ENCODE peak calls at places on chromosomes 4 and X, in four cellular contexts. H is tibial artery, P is BE2C, E is suprapubic skin. F is an unnamed sample.

GRCh38 chr4:151417766-151418376 is 8.9 kb downstream of the FHIP1A start:
- DNase-seq in H (no peak), P (no peak), E (no peak), F (no peak)

GRCh38 chrX:151153086-151153485 is 23.3 kb upstream of the GPR50 start:
- DNase-seq in H (no peak), P (peak), E (no peak), F (no peak)

GRCh38 chr4:71634364-71634763 is 149.5 kb downstream of the GC start:
- DNase-seq in H (no peak), P (no peak), E (no peak), F (no peak)

GRCh38 chr4:186725422-186726149 is 1.9 kb upstream of the FAT1 start:
- DNase-seq in H (peak), P (peak), E (peak), F (peak)

GRCh38 chrX:15233416-15234015 is 36.4 kb downstream of the ASB9 start:
- DNase-seq in H (no peak), P (no peak), E (no peak), F (no peak)

GRCh38 chrX:136154998-136155397 is 7.7 kb downstream of the FHL1 start:
- DNase-seq in H (no peak), P (no peak), E (no peak), F (no peak)

GRCh38 chr4:185825737-185826136 is 13.7 kb upstream of the SORBS2 start:
- DNase-seq in H (no peak), P (no peak), E (no peak), F (no peak)

GRCh38 chr4:148914301-148914700 is 472.1 kb upstream of the NR3C2 start:
- DNase-seq in H (no peak), P (no peak), E (no peak), F (no peak)

GRCh38 chr4:38177035-38177791 is 217.0 kb downstream of the PTTG2 start:
- DNase-seq in H (peak), P (no peak), E (no peak), F (no peak)

GRCh38 chrX:22314692-22315091 is 42.0 kb downstream of the CBLL2 start:
- DNase-seq in H (no peak), P (no peak), E (no peak), F (no peak)

GRCh38 chr4:151667025-151667424 is 93.8 kb downstream of the GATB start:
- DNase-seq in H (no peak), P (no peak), E (no peak), F (peak)

GRCh38 chr4:39043058-39043696 is 11.0 kb upstream of the TMEM156 start:
- DNase-seq in H (no peak), P (no peak), E (no peak), F (no peak)

GRCh38 chrX:13179100-13179499 is 134.7 kb upstream of the FAM9C start:
- DNase-seq in H (no peak), P (no peak), E (no peak), F (no peak)

GRCh38 chrX:77087529-77088169 is 359.5 kb upstream of the FGF16 start:
- DNase-seq in H (peak), P (no peak), E (no peak), F (peak)

GRCh38 chr4:123783936-123784335 is 387.3 kb downstream of the SPRY1 start:
- DNase-seq in H (no peak), P (no peak), E (no peak), F (no peak)

GRCh38 chr4:40395908-40396806 is 61.0 kb downstream of the CHRNA9 start:
- DNase-seq in H (no peak), P (peak), E (peak), F (peak)

GRCh38 chrX:116298956-116299355 is 128.4 kb downstream of the AGTR2 start:
- DNase-seq in H (no peak), P (no peak), E (no peak), F (no peak)

GRCh38 chrX:10326578-10326977 is 169.8 kb downstream of the CLCN4 start:
- DNase-seq in H (no peak), P (peak), E (no peak), F (no peak)

GRCh38 chr4:104421576-104421975 is 73.1 kb downstream of the CXXC4 start:
- DNase-seq in H (no peak), P (no peak), E (no peak), F (no peak)

GRCh38 chr4:140893939-140894338 is 137.8 kb upstream of the TBC1D9 start:
- DNase-seq in H (no peak), P (no peak), E (no peak), F (no peak)
- H3K4me3 ChIP-seq in H (no peak), P (no peak), E (no peak), F (no peak)

GRCh38 chrX:48936429-48937064 is 17.7 kb upstream of the PIM2 start:
- DNase-seq in H (no peak), P (no peak), E (no peak), F (no peak)
- H3K4me3 ChIP-seq in H (no peak), P (no peak), E (no peak), F (no peak)

GRCh38 chr4:14783011-14783877 is 219.0 kb upstream of the CPEB2 start:
- DNase-seq in H (no peak), P (no peak), E (no peak), F (no peak)
- H3K4me3 ChIP-seq in H (no peak), P (no peak), E (no peak), F (no peak)

DNA sequence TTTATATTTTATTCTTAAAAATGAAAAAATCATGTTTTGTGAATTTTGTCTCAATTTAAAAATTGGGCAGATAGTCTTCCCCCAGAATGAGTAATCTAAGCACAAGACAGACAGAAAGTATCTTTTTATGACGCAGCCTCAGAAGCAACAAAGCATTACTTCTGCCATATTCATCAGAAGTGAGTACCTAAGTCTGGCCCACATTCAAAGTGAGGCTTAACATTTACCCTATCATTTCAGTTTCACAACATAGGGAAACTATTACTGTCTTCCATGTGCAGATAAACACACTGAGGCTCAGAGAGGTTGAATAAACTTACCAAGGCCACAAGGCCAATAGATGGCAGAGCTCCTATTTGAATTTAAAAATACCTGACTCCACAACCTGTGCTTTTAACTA is 4.4 kb upstream of the PRDX4 start:
- DNase-seq in H (no peak), P (no peak), E (no peak), F (no peak)
- H3K4me3 ChIP-seq in H (no peak), P (no peak), E (no peak), F (no peak)

GRCh38 chr4:74794341-74794801 is at the start of gene BTC:
- DNase-seq in H (peak), P (no peak), E (peak), F (no peak)
- H3K4me3 ChIP-seq in H (peak), P (peak), E (peak), F (peak)

GRCh38 chr4:108173599-108174057 is 4.9 kb upstream of the LEF1 start:
- DNase-seq in H (no peak), P (no peak), E (no peak), F (no peak)
- H3K4me3 ChIP-seq in H (peak), P (peak), E (peak), F (peak)

GRCh38 chr4:13540446-13541175 is 3.7 kb downstream of the NKX3-2 start:
- DNase-seq in H (no peak), P (no peak), E (no peak), F (no peak)

GRCh38 chr4:13538427-13538973 is 5.8 kb downstream of the NKX3-2 start:
- DNase-seq in H (no peak), P (no peak), E (no peak), F (no peak)

GRCh38 chr4:13541176-13541604 is 3.1 kb downstream of the NKX3-2 start:
- DNase-seq in H (no peak), P (no peak), E (no peak), F (no peak)

GRCh38 chr4:13539047-13539720 is 5.1 kb downstream of the NKX3-2 start:
- DNase-seq in H (no peak), P (no peak), E (no peak), F (no peak)

GRCh38 chr4:13539721-13540445 is 4.4 kb downstream of the NKX3-2 start:
- DNase-seq in H (no peak), P (no peak), E (no peak), F (no peak)
- H3K4me3 ChIP-seq in H (no peak), P (no peak), E (no peak), F (no peak)

GRCh38 chr4:156949373-156949814 is 22.2 kb downstream of the PDGFC start:
- DNase-seq in H (no peak), P (no peak), E (no peak), F (no peak)

GRCh38 chr4:156952078-156952759 is 19.4 kb downstream of the PDGFC start:
- DNase-seq in H (no peak), P (no peak), E (no peak), F (no peak)

GRCh38 chr4:156948738-156949137 is 22.9 kb downstream of the PDGFC start:
- DNase-seq in H (no peak), P (no peak), E (no peak), F (no peak)

GRCh38 chr4:156950090-156950489 is 21.5 kb downstream of the PDGFC start:
- DNase-seq in H (no peak), P (no peak), E (no peak), F (no peak)

DNA sequence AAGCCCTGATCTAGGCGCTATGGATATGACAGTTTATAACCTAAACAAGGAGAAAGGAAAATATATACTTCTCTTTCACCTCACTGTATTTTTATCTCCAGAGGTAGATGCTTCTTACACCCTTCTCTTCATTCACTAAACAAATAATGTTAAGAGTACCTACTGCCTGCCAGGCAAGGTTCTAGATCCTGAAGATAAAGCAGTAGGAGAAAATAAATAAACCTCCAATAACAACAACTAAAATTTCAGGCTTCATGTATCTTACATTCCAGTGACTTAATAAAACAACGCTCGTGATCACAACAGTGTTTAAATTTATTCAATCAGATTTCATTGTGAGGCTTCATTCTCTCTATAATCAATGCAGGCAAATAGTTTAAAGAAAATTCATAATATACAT is 20.6 kb downstream of the PDGFC start:
- DNase-seq in H (no peak), P (no peak), E (no peak), F (no peak)
- H3K4me3 ChIP-seq in H (no peak), P (no peak), E (no peak), F (no peak)